ENCODE peak calls at places on chromosomes 3 and 15, in eight cellular contexts. T is HL-60, F is cardiac fibroblast, N is GM06990, P is AG10803, D is brain microvascular endothelial cell, B is WERI-Rb-1, K is pancreas. E is an unnamed sample.

GRCh38 chr3:10389995-10390394 is 69.1 kb upstream of the SEC13 start:
- DNase-seq in T (no peak), F (no peak), N (peak; percentile 41), P (no peak), D (no peak), B (no peak), K (no peak), E (no peak)

GRCh38 chr3:177134166-177134565 is 63.1 kb downstream of the TBL1XR1 start:
- DNase-seq in T (no peak), F (peak; percentile 34), N (no peak), P (peak; percentile 25), D (no peak), B (no peak), K (no peak), E (no peak)

GRCh38 chr3:52539010-52539653 is 2.7 kb downstream of the UQCC5 start:
- DNase-seq in T (peak; percentile 28), F (no peak), N (no peak), P (no peak), D (no peak), B (no peak), K (no peak), E (no peak)

GRCh38 chr3:190205739-190206138 is 85.0 kb upstream of the P3H2 start:
- DNase-seq in T (no peak), F (no peak), N (peak; percentile 76), P (peak; percentile 44), D (peak; percentile 74), B (no peak), K (no peak), E (peak; percentile 60)

GRCh38 chr3:171874251-171874679 is 31.1 kb downstream of the TMEM212 start:
- DNase-seq in T (no peak), F (peak; percentile 94), N (no peak), P (peak; percentile 98), D (peak; percentile 93), B (no peak), K (no peak), E (peak; percentile 97)

GRCh38 chr3:52532517-52532837 is 1.2 kb downstream of the NT5DC2 start:
- DNase-seq in T (no peak), F (peak; percentile 74), N (no peak), P (no peak), D (peak; percentile 78), B (no peak), K (peak; percentile 32), E (peak; percentile 76)

GRCh38 chr15:25933456-25934158 is 70.5 kb upstream of the ATP10A start:
- DNase-seq in T (peak; percentile 5), F (peak; percentile 84), N (peak; percentile 21), P (peak; percentile 87), D (peak; percentile 75), B (peak; percentile 79), K (peak; percentile 41), E (peak; percentile 80)

GRCh38 chr3:60161334-60161733 is 1089.9 kb downstream of the FHIT start:
- DNase-seq in T (no peak), F (no peak), N (no peak), P (no peak), D (no peak), B (no peak), K (no peak), E (no peak)

GRCh38 chr3:13115991-13116390 is 42.8 kb upstream of the IQSEC1 start:
- DNase-seq in T (no peak), F (no peak), N (no peak), P (no peak), D (no peak), B (no peak), K (no peak), E (no peak)

GRCh38 chr15:77064539-77065308 is 6.2 kb downstream of the TSPAN3 start:
- DNase-seq in T (no peak), F (peak; percentile 25), N (no peak), P (no peak), D (peak; percentile 18), B (no peak), K (no peak), E (peak; percentile 46)

GRCh38 chr15:82124331-82125263 is 78.8 kb upstream of the MEX3B start:
- DNase-seq in T (no peak), F (no peak), N (no peak), P (no peak), D (no peak), B (no peak), K (no peak), E (no peak)

GRCh38 chr3:193859195-193859594 is 266.2 kb downstream of the OPA1 start:
- DNase-seq in T (no peak), F (no peak), N (no peak), P (no peak), D (no peak), B (no peak), K (no peak), E (no peak)

GRCh38 chr3:186967686-186968085 is 37.4 kb downstream of the ST6GAL1 start:
- DNase-seq in T (no peak), F (no peak), N (no peak), P (no peak), D (peak; percentile 24), B (no peak), K (no peak), E (no peak)

GRCh38 chr3:16599694-16600093 is 5.5 kb downstream of the DAZL start:
- DNase-seq in T (no peak), F (no peak), N (no peak), P (no peak), D (no peak), B (no peak), K (no peak), E (no peak)

GRCh38 chr3:126367316-126367805 is 10.2 kb upstream of the KLF15 start:
- DNase-seq in T (no peak), F (no peak), N (no peak), P (no peak), D (no peak), B (no peak), K (peak; percentile 60), E (no peak)

GRCh38 chr15:40591310-40591845 is 2.7 kb upstream of the KNL1 start:
- DNase-seq in T (no peak), F (no peak), N (no peak), P (no peak), D (no peak), B (no peak), K (no peak), E (no peak)

GRCh38 chr15:42084465-42085235 is 9.7 kb downstream of the PLA2G4D start:
- DNase-seq in T (no peak), F (peak; percentile 66), N (peak; percentile 57), P (peak; percentile 40), D (peak; percentile 42), B (peak; percentile 82), K (peak; percentile 78), E (peak; percentile 62)
- TF ChIP-seq CTCF in T (peak; percentile 90), F (peak; percentile 88), N (peak; percentile 92), P (peak; percentile 78), D (peak; percentile 95), B (peak; percentile 95), K (peak; percentile 97), E (peak; percentile 88)

GRCh38 chr15:51163843-51164242 is 69.1 kb upstream of the TNFAIP8L3 start:
- DNase-seq in T (no peak), F (no peak), N (no peak), P (no peak), D (no peak), B (no peak), K (no peak), E (no peak)

GRCh38 chr15:51168700-51169099 is 74.0 kb upstream of the TNFAIP8L3 start:
- DNase-seq in T (no peak), F (no peak), N (no peak), P (no peak), D (no peak), B (no peak), K (no peak), E (no peak)

GRCh38 chr15:51161491-51162260 is 67.0 kb upstream of the TNFAIP8L3 start:
- DNase-seq in T (no peak), F (no peak), N (no peak), P (peak; percentile 68), D (peak; percentile 5), B (no peak), K (no peak), E (no peak)

GRCh38 chr15:51160484-51160883 is 65.8 kb upstream of the TNFAIP8L3 start:
- DNase-seq in T (no peak), F (no peak), N (no peak), P (no peak), D (no peak), B (no peak), K (no peak), E (no peak)

DNA sequence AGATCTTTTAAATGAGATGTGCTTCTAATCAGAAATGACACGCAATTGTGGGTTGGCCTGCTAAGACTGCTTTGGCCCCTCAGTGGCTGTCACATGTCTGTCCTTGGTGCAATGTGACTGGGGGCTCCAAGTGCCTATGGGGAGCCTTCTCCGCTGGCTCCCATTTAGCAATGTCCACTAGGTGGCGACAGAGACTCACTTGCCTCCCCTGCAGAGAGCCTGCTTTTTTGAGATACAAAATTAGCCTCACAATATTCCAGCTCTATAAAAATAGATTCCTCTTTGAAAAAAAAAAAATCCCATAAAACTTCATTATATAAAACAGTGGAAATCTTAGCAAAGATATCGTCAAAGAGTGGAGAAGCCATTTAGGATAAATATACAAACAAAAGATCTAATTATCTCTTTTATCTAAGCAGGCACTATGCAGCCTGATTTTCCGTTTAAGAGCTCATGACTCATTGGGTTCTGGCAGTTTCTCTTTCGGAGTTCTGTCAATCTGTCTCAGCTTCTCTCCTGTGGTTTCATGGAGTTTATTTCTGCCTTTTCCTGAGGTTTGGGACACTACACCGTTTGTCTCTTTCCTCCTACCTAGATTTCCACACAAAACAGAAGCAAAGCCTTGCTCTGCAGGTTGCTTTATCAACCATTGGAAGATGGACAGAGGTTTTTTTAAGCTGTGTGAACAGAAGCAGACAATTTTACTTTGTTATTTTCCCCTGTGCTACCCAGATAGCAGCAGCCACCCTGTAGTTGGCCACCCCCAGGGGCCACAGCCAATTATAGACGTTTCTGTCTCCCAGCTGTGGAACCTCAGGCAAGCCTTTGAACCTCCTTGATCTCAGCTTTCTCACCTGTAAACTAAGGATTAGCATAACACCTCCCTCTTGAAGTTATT is 68.4 kb upstream of the TNFAIP8L3 start:
- DNase-seq in T (peak; percentile 55), F (peak; percentile 77), N (peak; percentile 15), P (peak; percentile 55), D (peak; percentile 66), B (peak; percentile 59), K (peak; percentile 51), E (peak; percentile 81)
- H3K4me3 ChIP-seq in T (no peak overlapping the region), F (peak overlapping the region; percentile 32), N (no peak overlapping the region), P (peak overlapping the region; percentile 21), D (peak overlapping the region; percentile 32), B (no peak overlapping the region), K (no peak overlapping the region), E (peak overlapping the region; percentile 28)

GRCh38 chr15:92079047-92079446 is 225.5 kb downstream of the SLCO3A1 start:
- DNase-seq in T (peak; percentile 6), F (no peak), N (no peak), P (no peak), D (no peak), B (peak; percentile 53), K (no peak), E (peak; percentile 22)
- TF ChIP-seq CTCF in T (no peak), F (peak; percentile 39), N (peak; percentile 56), P (peak; percentile 30), D (peak; percentile 58), B (peak; percentile 60), K (no peak), E (peak; percentile 33)

GRCh38 chr3:192514754-192515660 is 212.3 kb downstream of the FGF12 start:
- DNase-seq in T (no peak), F (no peak), N (peak; percentile 11), P (no peak), D (no peak), B (peak; percentile 85), K (peak; percentile 80), E (no peak)

GRCh38 chr3:192516850-192517249 is 210.5 kb downstream of the FGF12 start:
- DNase-seq in T (no peak), F (no peak), N (no peak), P (no peak), D (no peak), B (no peak), K (no peak), E (no peak)

GRCh38 chr3:192514081-192514753 is 213.1 kb downstream of the FGF12 start:
- DNase-seq in T (no peak), F (peak; percentile 9), N (peak; percentile 6), P (no peak), D (no peak), B (peak; percentile 29), K (peak; percentile 33), E (peak; percentile 22)

GRCh38 chr3:192515661-192516040 is 211.7 kb downstream of the FGF12 start:
- DNase-seq in T (no peak), F (no peak), N (no peak), P (no peak), D (no peak), B (no peak), K (no peak), E (no peak)
- H3K4me3 ChIP-seq in T (no peak overlapping the region), F (no peak overlapping the region), N (no peak overlapping the region), P (no peak overlapping the region), D (no peak overlapping the region), B (peak overlapping the region; percentile 77), K (peak overlapping the region; percentile 64), E (no peak overlapping the region)